ENCODE peak calls at places on chromosome 1, in eight cellular contexts. One of them, this sample, is unnamed.

GRCh38 chr1:58986996-58987767 is 203.3 kb upstream of the JUN start:
- DNase-seq in neural crest cell: no peak
- DNase-seq in heart right ventricle: no peak
- DNase-seq in fibroblast of lung: no peak
- DNase-seq in esophagus muscularis mucosa: no peak
- DNase-seq in MCF 10A: no peak
- DNase-seq in uterus: no peak
- DNase-seq in transverse colon: no peak
- DNase-seq in this sample: no peak

GRCh38 chr1:18469514-18469913 is 11.2 kb upstream of the KLHDC7A start:
- DNase-seq in neural crest cell: no peak
- DNase-seq in heart right ventricle: no peak
- DNase-seq in fibroblast of lung: no peak
- DNase-seq in esophagus muscularis mucosa: no peak
- DNase-seq in MCF 10A: no peak
- DNase-seq in uterus: no peak
- DNase-seq in transverse colon: no peak
- DNase-seq in this sample: no peak

GRCh38 chr1:43952731-43953350 is 6.1 kb downstream of the IPO13 start:
- DNase-seq in neural crest cell: no peak
- DNase-seq in heart right ventricle: no peak
- DNase-seq in fibroblast of lung: no peak
- DNase-seq in esophagus muscularis mucosa: no peak
- DNase-seq in MCF 10A: no peak
- DNase-seq in uterus: no peak
- DNase-seq in transverse colon: no peak
- DNase-seq in this sample: no peak

GRCh38 chr1:170337413-170337994 is 191.7 kb downstream of the NTMT2 start:
- DNase-seq in neural crest cell: no peak
- DNase-seq in heart right ventricle: no peak
- DNase-seq in fibroblast of lung: no peak
- DNase-seq in esophagus muscularis mucosa: no peak
- DNase-seq in MCF 10A: no peak
- DNase-seq in uterus: no peak
- DNase-seq in transverse colon: no peak
- DNase-seq in this sample: no peak

GRCh38 chr1:172085372-172085771 is 244.1 kb downstream of the DNM3 start:
- DNase-seq in neural crest cell: no peak
- DNase-seq in heart right ventricle: no peak
- DNase-seq in fibroblast of lung: no peak
- DNase-seq in esophagus muscularis mucosa: no peak
- DNase-seq in MCF 10A: no peak
- DNase-seq in uterus: no peak
- DNase-seq in transverse colon: no peak
- DNase-seq in this sample: no peak

GRCh38 chr1:23634840-23635642 is 56.6 kb upstream of the RPL11 start:
- DNase-seq in neural crest cell: peak
- DNase-seq in heart right ventricle: peak
- DNase-seq in fibroblast of lung: peak
- DNase-seq in esophagus muscularis mucosa: no peak
- DNase-seq in MCF 10A: peak
- DNase-seq in uterus: peak
- DNase-seq in transverse colon: peak
- DNase-seq in this sample: no peak

GRCh38 chr1:8201331-8201861 is 116.5 kb upstream of the SLC45A1 start:
- DNase-seq in neural crest cell: no peak
- DNase-seq in heart right ventricle: no peak
- DNase-seq in fibroblast of lung: no peak
- DNase-seq in esophagus muscularis mucosa: no peak
- DNase-seq in MCF 10A: peak
- DNase-seq in uterus: no peak
- DNase-seq in transverse colon: no peak
- DNase-seq in this sample: no peak

GRCh38 chr1:24281591-24281990 is 37.6 kb upstream of the GRHL3 start:
- DNase-seq in neural crest cell: no peak
- DNase-seq in heart right ventricle: no peak
- DNase-seq in fibroblast of lung: no peak
- DNase-seq in esophagus muscularis mucosa: no peak
- DNase-seq in MCF 10A: no peak
- DNase-seq in uterus: no peak
- DNase-seq in transverse colon: no peak
- DNase-seq in this sample: no peak

GRCh38 chr1:208044568-208045241 is 133.8 kb upstream of the CD34 start:
- DNase-seq in neural crest cell: no peak
- DNase-seq in heart right ventricle: no peak
- DNase-seq in fibroblast of lung: no peak
- DNase-seq in esophagus muscularis mucosa: no peak
- DNase-seq in MCF 10A: no peak
- DNase-seq in uterus: no peak
- DNase-seq in transverse colon: no peak
- DNase-seq in this sample: no peak

GRCh38 chr1:150371110-150371509 is 7.2 kb downstream of the RPRD2 start:
- DNase-seq in neural crest cell: no peak
- DNase-seq in heart right ventricle: no peak
- DNase-seq in fibroblast of lung: no peak
- DNase-seq in esophagus muscularis mucosa: no peak
- DNase-seq in MCF 10A: no peak
- DNase-seq in uterus: no peak
- DNase-seq in transverse colon: no peak
- DNase-seq in this sample: no peak

GRCh38 chr1:32447469-32448185 is 17.2 kb upstream of the ZBTB8B start:
- DNase-seq in neural crest cell: peak
- DNase-seq in heart right ventricle: no peak
- DNase-seq in fibroblast of lung: peak
- DNase-seq in esophagus muscularis mucosa: no peak
- DNase-seq in MCF 10A: peak
- DNase-seq in uterus: peak
- DNase-seq in transverse colon: no peak
- DNase-seq in this sample: no peak

GRCh38 chr1:201312298-201312697 is 29.0 kb downstream of the PKP1 start:
- DNase-seq in neural crest cell: no peak
- DNase-seq in heart right ventricle: no peak
- DNase-seq in fibroblast of lung: no peak
- DNase-seq in esophagus muscularis mucosa: no peak
- DNase-seq in MCF 10A: peak
- DNase-seq in uterus: no peak
- DNase-seq in transverse colon: no peak
- DNase-seq in this sample: no peak

GRCh38 chr1:20480261-20481157 is 5.5 kb downstream of the CAMK2N1 start:
- DNase-seq in neural crest cell: peak
- DNase-seq in heart right ventricle: no peak
- DNase-seq in fibroblast of lung: no peak
- DNase-seq in esophagus muscularis mucosa: no peak
- DNase-seq in MCF 10A: no peak
- DNase-seq in uterus: no peak
- DNase-seq in transverse colon: peak
- DNase-seq in this sample: no peak

GRCh38 chr1:153945131-153945794 is 1.3 kb downstream of the DENND4B start:
- DNase-seq in neural crest cell: no peak
- DNase-seq in heart right ventricle: peak
- DNase-seq in fibroblast of lung: peak
- DNase-seq in esophagus muscularis mucosa: no peak
- DNase-seq in MCF 10A: peak
- DNase-seq in uterus: no peak
- DNase-seq in transverse colon: peak
- DNase-seq in this sample: peak

GRCh38 chr1:228456252-228457016 is 30.7 kb upstream of the RNF187 start:
- DNase-seq in neural crest cell: no peak
- DNase-seq in heart right ventricle: no peak
- DNase-seq in fibroblast of lung: no peak
- DNase-seq in esophagus muscularis mucosa: no peak
- DNase-seq in MCF 10A: no peak
- DNase-seq in uterus: no peak
- DNase-seq in transverse colon: no peak
- DNase-seq in this sample: no peak

DNA sequence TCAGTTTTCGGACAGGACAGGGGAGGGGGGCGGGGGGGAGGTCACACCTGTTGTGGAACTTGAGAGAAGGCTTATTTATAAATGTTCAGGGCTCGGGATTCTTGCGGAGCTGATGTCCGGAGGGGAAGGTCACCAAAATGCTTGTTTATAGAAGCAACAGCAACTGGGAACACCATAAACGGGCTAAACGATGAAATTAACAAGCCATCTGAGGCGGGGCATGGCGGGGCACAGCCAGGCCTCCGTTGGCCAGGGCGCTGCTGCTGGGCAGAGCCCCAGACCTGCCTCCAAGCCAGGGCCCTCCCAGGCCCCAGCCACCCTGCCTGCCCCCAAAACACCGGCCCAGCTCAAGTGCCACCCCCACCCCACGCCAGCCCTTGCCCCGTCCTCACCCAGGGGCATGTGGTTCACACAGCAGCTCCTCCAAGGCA is 59.8 kb upstream of the CASZ1 start:
- DNase-seq in neural crest cell: no peak
- DNase-seq in heart right ventricle: no peak
- DNase-seq in fibroblast of lung: no peak
- DNase-seq in esophagus muscularis mucosa: no peak
- DNase-seq in MCF 10A: no peak
- DNase-seq in uterus: no peak
- DNase-seq in transverse colon: peak
- DNase-seq in this sample: no peak
- TF ChIP-seq CTCF in neural crest cell: no peak
- TF ChIP-seq CTCF in heart right ventricle: no peak
- TF ChIP-seq CTCF in fibroblast of lung: no peak
- TF ChIP-seq CTCF in esophagus muscularis mucosa: no peak
- TF ChIP-seq CTCF in MCF 10A: no peak
- TF ChIP-seq CTCF in uterus: no peak
- TF ChIP-seq CTCF in transverse colon: no peak
- TF ChIP-seq CTCF in this sample: no peak

DNA sequence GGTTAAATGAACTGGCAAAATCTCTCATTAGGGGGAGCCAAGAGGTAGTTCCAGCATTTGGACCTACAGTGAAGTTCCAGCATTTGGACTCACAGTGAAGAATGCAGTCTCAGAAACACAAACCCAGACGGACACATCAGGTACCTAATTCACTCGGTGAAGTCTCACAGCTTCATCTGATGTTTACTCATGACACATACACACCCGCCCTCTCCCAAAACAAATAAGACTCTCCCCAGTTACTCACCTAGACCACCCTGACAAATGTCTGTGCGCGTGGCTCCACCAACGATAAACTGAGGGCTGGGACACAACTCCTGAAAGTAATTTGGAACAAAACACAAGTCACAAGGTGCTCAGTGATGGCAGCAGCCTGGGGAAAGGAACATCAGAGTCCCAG is 11.4 kb downstream of the CAPN8 start:
- DNase-seq in neural crest cell: no peak
- DNase-seq in heart right ventricle: no peak
- DNase-seq in fibroblast of lung: no peak
- DNase-seq in esophagus muscularis mucosa: no peak
- DNase-seq in MCF 10A: no peak
- DNase-seq in uterus: no peak
- DNase-seq in transverse colon: no peak
- DNase-seq in this sample: no peak
- TF ChIP-seq CTCF in neural crest cell: no peak
- TF ChIP-seq CTCF in heart right ventricle: no peak
- TF ChIP-seq CTCF in fibroblast of lung: no peak
- TF ChIP-seq CTCF in esophagus muscularis mucosa: no peak
- TF ChIP-seq CTCF in MCF 10A: no peak
- TF ChIP-seq CTCF in uterus: no peak
- TF ChIP-seq CTCF in transverse colon: no peak
- TF ChIP-seq CTCF in this sample: no peak

GRCh38 chr1:12644237-12644636 is 352 bp downstream of the AADACL4 start:
- DNase-seq in neural crest cell: no peak
- DNase-seq in heart right ventricle: no peak
- DNase-seq in fibroblast of lung: no peak
- DNase-seq in esophagus muscularis mucosa: no peak
- DNase-seq in MCF 10A: no peak
- DNase-seq in uterus: no peak
- DNase-seq in transverse colon: no peak
- DNase-seq in this sample: no peak

GRCh38 chr1:12644829-12645228 is 944 bp downstream of the AADACL4 start:
- DNase-seq in neural crest cell: no peak
- DNase-seq in heart right ventricle: no peak
- DNase-seq in fibroblast of lung: no peak
- DNase-seq in esophagus muscularis mucosa: no peak
- DNase-seq in MCF 10A: no peak
- DNase-seq in uterus: no peak
- DNase-seq in transverse colon: no peak
- DNase-seq in this sample: no peak

GRCh38 chr1:12640958-12641272 is 3.0 kb upstream of the AADACL4 start:
- DNase-seq in neural crest cell: no peak
- DNase-seq in heart right ventricle: no peak
- DNase-seq in fibroblast of lung: no peak
- DNase-seq in esophagus muscularis mucosa: no peak
- DNase-seq in MCF 10A: no peak
- DNase-seq in uterus: no peak
- DNase-seq in transverse colon: no peak
- DNase-seq in this sample: no peak

GRCh38 chr1:12643785-12644184 is at the start of gene AADACL4:
- DNase-seq in neural crest cell: no peak
- DNase-seq in heart right ventricle: no peak
- DNase-seq in fibroblast of lung: no peak
- DNase-seq in esophagus muscularis mucosa: no peak
- DNase-seq in MCF 10A: no peak
- DNase-seq in uterus: no peak
- DNase-seq in transverse colon: no peak
- DNase-seq in this sample: no peak

GRCh38 chr1:12643079-12643478 is 806 bp upstream of the AADACL4 start:
- DNase-seq in neural crest cell: no peak
- DNase-seq in heart right ventricle: no peak
- DNase-seq in fibroblast of lung: no peak
- DNase-seq in esophagus muscularis mucosa: no peak
- DNase-seq in MCF 10A: no peak
- DNase-seq in uterus: no peak
- DNase-seq in transverse colon: no peak
- DNase-seq in this sample: no peak
- TF ChIP-seq CTCF in neural crest cell: no peak
- TF ChIP-seq CTCF in heart right ventricle: no peak
- TF ChIP-seq CTCF in fibroblast of lung: no peak
- TF ChIP-seq CTCF in esophagus muscularis mucosa: no peak
- TF ChIP-seq CTCF in MCF 10A: no peak
- TF ChIP-seq CTCF in uterus: no peak
- TF ChIP-seq CTCF in transverse colon: no peak
- TF ChIP-seq CTCF in this sample: no peak

DNA sequence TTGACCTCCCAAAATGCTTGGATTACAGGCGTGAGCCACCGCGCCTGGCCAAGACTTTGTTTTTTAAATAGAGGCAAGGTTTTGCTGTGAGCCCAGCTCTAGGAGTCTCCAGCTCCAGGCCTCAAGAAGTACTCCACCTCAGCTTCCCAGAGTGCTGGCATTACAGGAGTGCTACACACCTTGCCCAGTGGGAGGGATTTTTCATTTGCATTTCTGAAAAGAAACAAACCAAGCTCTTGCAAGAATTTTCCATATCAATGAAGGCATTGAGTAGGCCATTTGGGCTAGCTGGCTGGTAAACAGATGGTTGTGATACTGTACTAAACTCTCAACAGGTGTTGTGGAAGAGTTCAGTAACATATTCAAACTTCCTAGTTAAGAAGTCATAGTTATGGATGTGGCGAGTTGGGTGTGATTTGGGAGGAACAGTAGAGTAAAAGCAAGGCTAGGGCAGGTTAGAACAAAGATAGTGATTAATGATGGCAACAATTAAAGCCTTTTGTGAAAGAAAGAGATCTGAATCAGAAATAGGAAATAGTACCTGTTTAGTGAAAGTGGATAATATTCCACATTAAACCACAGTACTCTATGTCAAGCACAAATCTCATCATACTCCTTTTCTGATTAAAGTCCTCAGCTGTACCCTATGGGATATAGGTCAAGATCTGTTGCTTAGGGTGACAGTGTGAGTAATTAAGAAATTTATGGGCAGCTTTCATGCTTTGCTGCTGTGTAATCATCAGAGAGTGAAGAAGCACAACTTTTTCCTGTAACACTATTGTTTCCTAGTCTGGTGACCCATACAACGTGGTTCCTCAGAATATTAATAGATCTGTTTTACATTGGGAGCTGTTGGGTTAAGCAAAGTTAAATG is 10.7 kb downstream of the AKIRIN1 start:
- DNase-seq in neural crest cell: no peak
- DNase-seq in heart right ventricle: no peak
- DNase-seq in fibroblast of lung: no peak
- DNase-seq in esophagus muscularis mucosa: no peak
- DNase-seq in MCF 10A: no peak
- DNase-seq in uterus: no peak
- DNase-seq in transverse colon: no peak
- DNase-seq in this sample: no peak
- TF ChIP-seq CTCF in neural crest cell: no peak
- TF ChIP-seq CTCF in heart right ventricle: no peak
- TF ChIP-seq CTCF in fibroblast of lung: no peak
- TF ChIP-seq CTCF in esophagus muscularis mucosa: no peak
- TF ChIP-seq CTCF in MCF 10A: no peak
- TF ChIP-seq CTCF in uterus: no peak
- TF ChIP-seq CTCF in transverse colon: no peak
- TF ChIP-seq CTCF in this sample: no peak